ENCODE peak calls at places on chromosomes 16 and 17, in four cellular contexts. W is PC-3, P is skeletal muscle cell, M is RCC 7860. E is an unnamed sample.

GRCh38 chr17:2230877-2231276 is 72.7 kb downstream of the SMG6 start:
- DNase-seq in W (no peak), M (no peak), P (no peak), E (no peak)

GRCh38 chr16:57479043-57479421 is 7.3 kb downstream of the DOK4 start:
- DNase-seq in M (no peak), P (no peak), W (no peak), E (no peak)

GRCh38 chr16:87431926-87432325 is 39.8 kb downstream of the MAP1LC3B start:
- DNase-seq in M (no peak), W (peak; percentile 8), P (peak; percentile 64), E (peak; percentile 38)

GRCh38 chr17:57924677-57925076 is 30.5 kb downstream of the CUEDC1 start:
- DNase-seq in M (peak; percentile 17), P (no peak), W (no peak), E (no peak)

GRCh38 chr17:77320501-77321256 is 179.9 kb downstream of the SEC14L1 start:
- DNase-seq in P (no peak), W (no peak), M (peak; percentile 39), E (peak; percentile 29)

GRCh38 chr16:67987460-67988160 is 7.3 kb upstream of the DPEP3 start:
- DNase-seq in P (no peak), M (no peak), W (peak; percentile 18), E (no peak)

GRCh38 chr17:63347475-63347874 is 98.6 kb downstream of the CYB561 start:
- DNase-seq in W (no peak), P (no peak), M (no peak), E (no peak)

GRCh38 chr16:6081320-6081976 is 983.9 kb upstream of the EEF2KMT start:
- DNase-seq in W (peak; percentile 6), M (peak; percentile 10), P (no peak), E (no peak)

GRCh38 chr17:63830278-63830677 is 2.8 kb upstream of the FTSJ3 start:
- DNase-seq in M (no peak), P (no peak), W (no peak), E (no peak)

GRCh38 chr16:53626161-53626560 is 77.5 kb downstream of the RPGRIP1L start:
- DNase-seq in P (no peak), M (no peak), W (no peak), E (no peak)

GRCh38 chr17:42698736-42699414 is 16.5 kb downstream of the CNTNAP1 start:
- DNase-seq in W (peak; percentile 52), P (peak; percentile 78), M (no peak), E (peak; percentile 64)

GRCh38 chr17:51486885-51487520 is 226.7 kb downstream of the UTP18 start:
- DNase-seq in P (no peak), M (no peak), W (no peak), E (no peak)

GRCh38 chr16:89453662-89454321 is 36.6 kb downstream of the ANKRD11 start:
- DNase-seq in P (no peak), M (no peak), W (peak; percentile 7), E (no peak)

GRCh38 chr16:46801428-46802049 is 29.4 kb downstream of the C16orf87 start:
- DNase-seq in P (no peak), M (peak; percentile 42), W (peak; percentile 57), E (no peak)

GRCh38 chr17:80212109-80212508 is 8.0 kb downstream of the SGSH start:
- DNase-seq in P (no peak), M (no peak), W (no peak), E (no peak)

GRCh38 chr17:4998666-4999428 is 1.1 kb downstream of the KIF1C start:
- DNase-seq in P (no peak), M (no peak), W (peak; percentile 2), E (no peak)

GRCh38 chr17:20200016-20200788 is 191.0 kb downstream of the SPECC1 start:
- DNase-seq in W (no peak), M (no peak), P (no peak), E (no peak)

GRCh38 chr17:17516315-17516930 is 20.2 kb upstream of the RASD1 start:
- DNase-seq in M (no peak), W (no peak), P (no peak), E (no peak)

GRCh38 chr16:21159281-21159951 is 942 bp downstream of the LDAF1 start:
- DNase-seq in M (no peak), W (peak; percentile 54), P (no peak), E (no peak)

GRCh38 chr16:376817-377418 is 4.9 kb downstream of the PGAP6 start:
- DNase-seq in P (no peak), W (no peak), M (no peak), E (no peak)

GRCh38 chr17:27978689-27979175 is 63.7 kb upstream of the NLK start:
- DNase-seq in M (no peak), W (peak; percentile 23), P (no peak), E (no peak)

GRCh38 chr17:383771-384621 is 31.4 kb upstream of the RPH3AL start:
- DNase-seq in P (no peak), W (no peak), M (no peak), E (no peak)

GRCh38 chr16:64250866-64251265 is 871.0 kb downstream of the CDH11 start:
- DNase-seq in W (no peak), P (no peak), M (no peak), E (no peak)

GRCh38 chr17:7307686-7308624 is 527 bp downstream of the EIF5A start:
- DNase-seq in M (no peak), W (peak; percentile 35), P (no peak), E (no peak)

GRCh38 chr17:75034236-75034908 is 12.4 kb downstream of the ATP5PD start:
- DNase-seq in M (peak; percentile 92), P (peak; percentile 61), W (peak; percentile 99), E (no peak)

GRCh38 chr17:7932949-7933348 is 943 bp downstream of the CNTROB start:
- DNase-seq in W (peak; percentile 39), M (peak; percentile 62), P (peak; percentile 23), E (no peak)

GRCh38 chr17:50766222-50767023 is 895 bp downstream of the ANKRD40CL start:
- DNase-seq in W (no peak), P (no peak), M (no peak), E (no peak)

GRCh38 chr16:54657058-54657708 is 273.5 kb upstream of the IRX5 start:
- DNase-seq in P (no peak), M (peak; percentile 69), W (peak; percentile 31), E (no peak)

GRCh38 chr16:58638148-58639036 is 8.8 kb upstream of the CNOT1 start:
- DNase-seq in M (peak; percentile 49), W (peak; percentile 74), P (peak; percentile 63), E (peak; percentile 77)

GRCh38 chr17:6749519-6749918 is 6.3 kb upstream of the XAF1 start:
- DNase-seq in M (no peak), W (no peak), P (no peak), E (no peak)

E was measured in AG09319.